ENCODE peak calls at places on chromosomes 11 and 22, in four cellular contexts. T is neural crest cell, A is cardiac fibroblast, E is AG09319. I is an unnamed sample.

GRCh38 chr11:76426660-76427059 is 18.2 kb upstream of the EMSY start:
- DNase-seq in T (no peak), A (no peak), E (no peak), I (no peak)

GRCh38 chr11:72584293-72584921 is 89.8 kb downstream of the PDE2A start:
- DNase-seq in T (no peak), A (peak; percentile 28), E (no peak), I (no peak)

GRCh38 chr11:61041755-61042518 is 60.4 kb upstream of the CD5 start:
- DNase-seq in T (peak; percentile 51), A (no peak), E (no peak), I (no peak)

GRCh38 chr22:26663374-26663923 is 6.1 kb downstream of the MIAT start:
- DNase-seq in T (no peak), A (no peak), E (no peak), I (no peak)

GRCh38 chr22:27672721-27673387 is 128.7 kb downstream of the MN1 start:
- DNase-seq in T (no peak), A (no peak), E (no peak), I (no peak)

GRCh38 chr22:46688949-46689348 is 49.1 kb downstream of the CERK start:
- DNase-seq in T (no peak), A (no peak), E (no peak), I (no peak)

GRCh38 chr11:131389582-131389981 is 19.2 kb downstream of the NTM start:
- DNase-seq in T (no peak), A (no peak), E (no peak), I (no peak)

GRCh38 chr11:108341654-108342053 is 118.8 kb downstream of the ATM start:
- DNase-seq in T (no peak), A (no peak), E (no peak), I (no peak)

GRCh38 chr11:95086116-95086515 is 3.5 kb upstream of the ENDOD1 start:
- DNase-seq in T (no peak), A (no peak), E (no peak), I (no peak)

GRCh38 chr22:45212306-45212709 is 28.4 kb downstream of the KIAA0930 start:
- DNase-seq in T (no peak), A (peak; percentile 79), E (peak; percentile 69), I (peak; percentile 68)

GRCh38 chr22:33803371-33803770 is 116.9 kb downstream of the LARGE1 start:
- DNase-seq in T (no peak), A (peak; percentile 89), E (peak; percentile 71), I (peak; percentile 19)

GRCh38 chr11:106468091-106468490 is 390.6 kb downstream of the AASDHPPT start:
- DNase-seq in T (no peak), A (peak; percentile 76), E (no peak), I (no peak)

GRCh38 chr11:70573701-70574151 is 175.4 kb downstream of the CTTN start:
- DNase-seq in T (no peak), A (no peak), E (no peak), I (no peak)

GRCh38 chr11:107840120-107840479 is 18.5 kb downstream of the SLC35F2 start:
- DNase-seq in T (no peak), A (no peak), E (no peak), I (peak; percentile 34)

GRCh38 chr22:26174280-26174679 is 5.0 kb downstream of the SEZ6L start:
- DNase-seq in T (no peak), A (no peak), E (no peak), I (no peak)

GRCh38 chr22:27028093-27028492 is 370.7 kb downstream of the MIAT start:
- DNase-seq in T (no peak), A (peak; percentile 2), E (no peak), I (no peak)

GRCh38 chr11:93054881-93055280 is 85.4 kb downstream of the MTNR1B start:
- DNase-seq in T (no peak), A (peak; percentile 95), E (peak; percentile 78), I (peak; percentile 85)

GRCh38 chr22:22156716-22157499 is 87.7 kb upstream of the VPREB1 start:
- DNase-seq in T (peak; percentile 45), A (peak; percentile 83), E (peak; percentile 18), I (peak; percentile 34)

GRCh38 chr11:68961245-68961644 is 19.5 kb downstream of the MRGPRD start:
- DNase-seq in T (no peak), A (no peak), E (no peak), I (no peak)

GRCh38 chr11:1516273-1517067 is 29.9 kb upstream of the MOB2 start:
- DNase-seq in T (no peak), A (peak; percentile 20), E (no peak), I (no peak)

GRCh38 chr11:92384807-92385206 is 160.2 kb downstream of the FAT3 start:
- DNase-seq in T (no peak), A (peak; percentile 36), E (no peak), I (no peak)

GRCh38 chr22:50190182-50190951 is 4.7 kb downstream of the TRABD start:
- DNase-seq in T (no peak), A (peak; percentile 57), E (peak; percentile 14), I (no peak)

GRCh38 chr11:44862546-44863101 is 88.1 kb downstream of the TP53I11 start:
- DNase-seq in T (no peak), A (no peak), E (no peak), I (no peak)

GRCh38 chr22:35437038-35437437 is 37.1 kb downstream of the MCM5 start:
- DNase-seq in T (no peak), A (peak; percentile 18), E (no peak), I (no peak)

GRCh38 chr11:92663539-92663938 is 305.9 kb upstream of the MTNR1B start:
- DNase-seq in T (no peak), A (peak; percentile 3), E (no peak), I (no peak)

GRCh38 chr11:63918576-63919171 is 1.7 kb upstream of the RCOR2 start:
- DNase-seq in T (peak; percentile 33), A (no peak), E (no peak), I (no peak)

DNA sequence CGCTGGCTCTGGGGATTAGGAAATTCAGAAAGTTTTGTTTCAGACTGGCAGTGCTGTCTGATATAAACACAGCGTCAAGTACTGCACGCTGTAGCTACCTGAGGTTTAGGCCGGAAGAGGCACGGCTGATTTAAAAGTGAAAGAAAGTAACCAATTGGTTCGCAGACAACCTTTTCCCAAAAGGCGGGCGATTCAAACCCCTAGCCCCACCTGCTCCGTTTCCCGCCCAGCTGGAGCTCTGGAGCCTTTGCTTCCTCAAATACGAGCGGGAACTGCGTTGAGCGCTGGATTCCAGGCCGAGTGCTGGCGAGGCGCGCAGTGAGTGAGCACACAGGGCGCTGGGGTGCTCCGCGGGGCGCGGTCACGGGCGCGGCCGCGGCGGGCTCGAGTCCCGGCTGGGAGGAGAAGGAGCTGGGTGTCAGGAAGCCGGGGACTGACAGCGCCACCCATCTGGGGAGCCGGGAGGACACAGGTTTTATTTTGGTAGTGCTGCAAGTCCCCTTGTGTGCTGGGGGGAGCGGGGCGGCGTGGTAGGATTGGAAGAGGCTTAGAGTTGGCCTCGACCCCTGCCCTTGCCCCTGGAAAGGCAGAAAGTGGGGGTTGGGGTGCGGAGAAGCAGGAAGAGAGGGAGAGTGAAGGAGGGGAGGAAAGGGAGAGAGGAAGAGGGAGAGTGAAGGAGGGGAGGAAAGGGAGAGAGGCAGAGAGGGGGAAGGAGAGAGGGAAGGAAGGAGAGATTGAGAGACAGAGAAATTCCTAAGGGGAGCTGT is 2.1 kb downstream of the FAM111A start:
- DNase-seq in T (peak; percentile 35), A (peak; percentile 84), E (peak; percentile 57), I (peak; percentile 53)
- TF ChIP-seq CTCF in T (peak; percentile 26), A (no peak), E (no peak), I (no peak)

GRCh38 chr11:57527056-57527631 is 3.4 kb downstream of the TIMM10 start:
- DNase-seq in T (peak; percentile 79), A (peak; percentile 73), E (no peak), I (no peak)
- TF ChIP-seq CTCF in T (peak; percentile 97), A (peak; percentile 86), E (peak; percentile 94), I (peak; percentile 91)

DNA sequence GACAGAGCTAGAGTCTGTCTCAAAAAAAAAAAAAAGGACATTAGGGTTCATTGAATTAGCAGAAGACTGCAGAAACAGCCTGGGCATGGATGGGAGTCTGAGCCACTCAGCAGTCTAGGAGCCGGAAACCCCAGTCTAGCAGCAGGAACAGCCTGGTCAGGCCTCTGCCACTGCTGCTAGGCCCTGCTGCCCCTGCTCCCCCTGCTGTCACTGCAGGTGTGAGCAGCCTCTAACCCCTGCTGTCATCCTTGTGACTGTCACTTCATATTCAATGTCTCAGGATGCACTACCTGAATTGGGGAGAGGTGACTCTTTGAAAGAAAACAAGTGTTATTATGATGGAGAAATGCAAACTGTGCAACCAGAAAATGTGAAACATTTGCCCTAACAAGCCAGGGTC is 7.0 kb upstream of the DDX17 start:
- DNase-seq in T (no peak), A (no peak), E (no peak), I (no peak)
- TF ChIP-seq CTCF in T (peak; percentile 34), A (no peak), E (no peak), I (no peak)

DNA sequence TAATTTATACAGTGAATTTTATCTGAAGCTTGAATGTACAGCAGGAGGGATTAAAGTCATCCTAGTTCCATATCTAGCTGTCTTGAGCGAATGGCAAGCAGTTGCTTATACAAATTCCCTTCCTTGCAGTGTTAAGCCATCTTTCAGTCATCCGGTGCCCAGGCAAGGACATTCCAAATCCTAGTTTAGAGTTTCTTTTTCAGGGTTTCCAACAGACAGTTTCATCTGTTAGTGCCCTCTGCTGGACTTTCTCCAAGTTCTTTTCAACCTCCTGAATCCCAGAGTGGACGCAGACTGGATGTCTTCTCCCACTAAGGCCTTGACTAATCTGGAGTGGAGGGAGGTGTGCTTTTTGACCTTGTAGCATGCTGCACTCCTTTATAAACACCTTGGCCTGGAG is 45.4 kb downstream of the GRAMD1B start:
- DNase-seq in T (peak; percentile 10), A (peak; percentile 66), E (no peak), I (no peak)
- TF ChIP-seq CTCF in T (peak; percentile 49), A (peak; percentile 26), E (peak; percentile 18), I (peak; percentile 30)

DNA sequence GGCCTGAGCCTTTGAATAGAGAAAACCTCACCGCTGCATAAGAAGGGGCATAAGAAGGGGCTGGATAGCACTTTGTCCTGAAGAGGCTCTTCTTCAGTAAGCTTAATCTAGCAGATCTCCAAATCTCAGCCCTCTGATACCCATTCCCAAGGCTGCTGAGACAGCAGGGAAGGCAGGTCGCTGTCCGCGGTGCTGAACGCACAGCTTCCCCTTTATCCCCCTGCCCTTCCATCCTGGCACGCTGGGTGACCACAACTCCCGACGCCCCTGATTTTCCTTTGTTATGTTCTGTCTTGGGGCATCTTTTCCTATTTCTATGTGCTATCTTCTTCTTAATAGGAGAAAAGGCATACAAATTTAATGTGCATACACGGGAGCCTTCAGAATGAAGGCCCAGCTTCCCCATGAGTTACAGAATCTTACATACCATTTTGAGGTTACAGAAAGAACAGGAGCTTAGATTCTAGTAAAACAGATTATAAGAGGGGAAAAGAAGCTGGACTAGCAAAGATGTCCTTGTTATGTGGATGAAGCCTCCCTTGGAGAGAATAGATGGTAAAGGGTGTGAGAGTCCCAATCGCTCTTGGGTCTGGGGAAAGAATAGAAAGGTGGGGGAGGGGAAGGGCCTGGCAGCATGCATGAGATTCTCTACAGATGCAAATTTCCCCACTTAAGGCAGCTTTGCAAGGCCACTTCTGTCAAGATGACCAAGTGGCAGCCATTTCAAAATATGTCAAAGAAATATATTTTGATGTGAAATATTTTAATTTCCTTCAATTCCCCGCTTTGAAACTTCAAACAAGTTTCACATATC is 5.7 kb upstream of the SULT4A1 start:
- DNase-seq in T (peak; percentile 81), A (peak; percentile 56), E (peak; percentile 3), I (peak; percentile 18)
- TF ChIP-seq CTCF in T (no peak), A (no peak), E (no peak), I (no peak)

DNA sequence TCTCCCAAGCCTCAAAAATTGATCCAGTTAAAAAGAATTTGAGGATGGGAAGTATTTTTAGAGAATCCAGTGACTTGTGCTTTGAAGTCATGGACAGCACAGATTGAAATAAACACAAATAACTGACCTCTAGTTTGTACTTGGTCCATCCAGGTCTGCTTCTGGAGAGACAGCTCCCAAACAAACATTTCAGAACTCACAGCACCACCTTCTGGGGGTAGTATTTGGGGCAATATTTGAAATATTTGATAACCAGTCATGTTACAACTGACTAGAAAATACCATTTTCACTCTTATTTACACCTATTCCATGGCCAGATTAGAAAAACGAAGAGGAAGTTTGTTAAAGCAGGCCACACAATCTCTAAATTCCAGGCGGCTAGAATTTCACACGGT is 56.2 kb downstream of the CTSC start:
- DNase-seq in T (no peak), A (peak; percentile 42), E (no peak), I (no peak)
- TF ChIP-seq CTCF in T (no peak), A (peak; percentile 14), E (peak; percentile 30), I (peak; percentile 6)

I was measured in kidney epithelial cell.